ENCODE peak calls at places on chromosomes 4 and X, in six cellular contexts. R is SK-N-SH, J is fibroblast of the aortic adventitia, Q is neural progenitor cell, Y is dorsolateral prefrontal cortex, U is lower leg skin. M is an unnamed sample.

GRCh38 chr4:87232241-87232640 is 11.8 kb upstream of the KLHL8 start:
- DNase-seq in R (no peak), J (no peak), Q (no peak), Y (no peak), U (no peak), M (no peak)

GRCh38 chrX:139831689-139832456 is 101.0 kb downstream of the ATP11C start:
- DNase-seq in R (no peak), J (peak; percentile 83), Q (peak; percentile 18), Y (no peak), U (no peak), M (peak; percentile 33)

GRCh38 chr4:6236816-6237390 is 32.7 kb upstream of the WFS1 start:
- DNase-seq in R (no peak), J (no peak), Q (no peak), Y (peak; percentile 24), U (peak; percentile 68), M (no peak)

GRCh38 chr4:112552668-112553067 is 36.7 kb upstream of the NEUROG2 start:
- DNase-seq in R (no peak), J (peak; percentile 65), Q (no peak), Y (no peak), U (no peak), M (no peak)

GRCh38 chrX:106902684-106903083 is 457 bp downstream of the RIPPLY1 start:
- DNase-seq in R (no peak), J (no peak), Q (no peak), Y (no peak), U (no peak), M (no peak)

GRCh38 chr4:957581-958313 is 15.6 kb downstream of the DGKQ start:
- DNase-seq in R (peak; percentile 21), J (no peak), Q (no peak), Y (no peak), U (peak; percentile 78), M (no peak)

GRCh38 chrX:39331062-39331704 is 529.9 kb downstream of the MID1IP1 start:
- DNase-seq in R (no peak), J (no peak), Q (no peak), Y (no peak), U (no peak), M (no peak)

GRCh38 chrX:87805829-87806490 is 288.4 kb downstream of the KLHL4 start:
- DNase-seq in R (no peak), J (peak; percentile 58), Q (no peak), Y (no peak), U (no peak), M (no peak)

GRCh38 chr4:94595880-94596483 is 144.2 kb downstream of the PDLIM5 start:
- DNase-seq in R (peak; percentile 42), J (peak; percentile 84), Q (peak; percentile 46), Y (no peak), U (no peak), M (no peak)

GRCh38 chr4:19844436-19844835 is 407.3 kb upstream of the SLIT2 start:
- DNase-seq in R (no peak), J (peak; percentile 38), Q (no peak), Y (no peak), U (no peak), M (no peak)

GRCh38 chr4:25950476-25951389 is 36.7 kb downstream of the SMIM20 start:
- DNase-seq in R (peak; percentile 25), J (no peak), Q (no peak), Y (no peak), U (no peak), M (no peak)

GRCh38 chr4:20249333-20249732 is 2.4 kb upstream of the SLIT2 start:
- DNase-seq in R (peak; percentile 51), J (peak; percentile 83), Q (peak; percentile 25), Y (no peak), U (no peak), M (no peak)

GRCh38 chr4:3111461-3111860 is 37.0 kb downstream of the HTT start:
- DNase-seq in R (no peak), J (peak; percentile 58), Q (no peak), Y (no peak), U (no peak), M (no peak)

GRCh38 chr4:187179086-187180070 is 455.7 kb upstream of the FAT1 start:
- DNase-seq in R (no peak), J (no peak), Q (peak; percentile 36), Y (no peak), U (no peak), M (no peak)

GRCh38 chr4:83261307-83261706 is 23.3 kb downstream of the COQ2 start:
- DNase-seq in R (no peak), J (no peak), Q (no peak), Y (no peak), U (no peak), M (no peak)

GRCh38 chr4:76690091-76690905 is 207.6 kb downstream of the SOWAHB start:
- DNase-seq in R (peak; percentile 84), J (no peak), Q (no peak), Y (no peak), U (no peak), M (no peak)
- H3K4me3 ChIP-seq in R (peak overlapping the region; percentile 79), J (peak overlapping the region; percentile 68), Q (peak overlapping the region; percentile 92), Y (peak overlapping the region; percentile 48), U (no peak overlapping the region), M (peak overlapping the region; percentile 58)

DNA sequence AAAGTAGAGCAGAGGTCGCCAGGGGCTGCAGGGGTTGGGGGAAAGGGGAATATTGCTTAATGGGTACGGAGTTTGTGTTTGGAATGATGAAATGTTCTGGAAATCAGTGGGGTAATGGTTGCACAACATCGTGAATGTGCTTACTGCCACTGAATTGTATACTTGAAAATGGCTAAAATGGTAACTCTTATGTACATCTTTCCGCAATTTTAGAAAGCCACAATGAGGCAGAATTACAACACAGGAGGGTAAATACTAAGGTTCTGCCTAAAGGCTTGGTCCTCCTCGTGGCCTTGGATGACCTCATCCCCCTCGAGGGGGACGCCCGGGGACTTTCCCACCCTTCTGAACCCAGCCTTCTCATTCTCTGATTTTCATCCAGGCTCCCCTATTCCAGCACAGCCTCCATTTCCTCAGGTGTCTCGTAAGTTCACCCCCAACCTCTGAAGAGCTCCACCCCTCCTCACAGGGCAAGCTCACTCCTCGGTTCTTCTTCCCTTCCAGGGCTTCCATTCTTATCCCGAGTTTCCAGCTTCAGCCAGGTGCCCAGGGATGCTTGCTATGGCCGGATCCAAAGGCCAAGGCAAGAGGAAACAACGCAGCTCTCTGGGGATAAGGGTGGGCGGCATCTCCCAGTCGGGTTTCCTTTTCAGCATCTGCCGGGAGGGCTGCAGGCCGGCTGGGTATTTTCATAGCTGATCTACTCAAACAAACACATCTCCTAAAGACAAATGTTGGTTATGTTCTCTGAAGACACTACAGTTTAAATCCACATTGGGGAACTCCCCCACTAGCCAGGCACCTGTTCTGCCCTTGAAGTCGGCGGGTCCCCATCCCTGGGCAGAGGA is 71.3 kb upstream of the ACSL1 start:
- DNase-seq in R (no peak), J (peak; percentile 7), Q (no peak), Y (no peak), U (no peak), M (peak; percentile 70)
- H3K4me3 ChIP-seq in R (no peak overlapping the region), J (no peak overlapping the region), Q (no peak overlapping the region), Y (no peak overlapping the region), U (no peak overlapping the region), M (no peak overlapping the region)

DNA sequence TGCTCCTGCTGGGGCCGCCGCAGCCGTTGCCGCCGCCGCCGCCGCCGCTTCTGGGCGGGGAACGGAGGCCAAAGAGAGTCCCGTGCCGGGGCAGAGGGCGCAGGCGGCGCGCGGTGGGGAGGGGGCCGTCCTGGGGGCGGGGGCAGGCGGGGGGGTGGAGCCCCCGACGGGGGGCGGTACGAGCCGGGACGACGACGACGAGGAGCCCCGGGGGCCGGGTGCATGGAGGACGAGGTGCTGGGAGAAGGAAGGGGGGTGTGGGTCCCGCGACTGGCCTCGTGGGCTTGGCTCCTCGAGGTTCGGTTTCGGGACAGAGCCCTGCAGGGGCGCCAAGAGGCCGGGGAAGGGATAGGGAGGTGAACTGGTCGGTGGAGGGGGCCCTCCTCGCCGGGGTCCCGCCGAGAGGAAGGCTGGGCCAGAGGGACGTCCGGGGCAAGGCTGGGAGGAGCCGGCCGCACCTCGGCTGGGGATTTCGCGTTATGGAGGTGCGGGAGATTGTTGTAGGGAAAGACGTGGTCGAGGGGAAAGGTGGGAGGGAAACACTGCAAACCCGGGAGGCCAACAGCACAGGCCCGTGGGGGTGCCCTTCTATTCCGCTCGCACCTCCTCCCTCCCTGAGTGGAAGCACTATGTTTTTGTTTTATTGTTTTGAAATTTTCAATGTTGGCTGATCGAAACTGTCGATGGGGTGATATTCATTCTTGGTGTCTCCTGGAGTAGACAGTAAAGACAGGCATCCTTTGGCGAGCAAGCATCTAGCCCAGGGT is 1.9 kb downstream of the BCORL1 start:
- DNase-seq in R (peak; percentile 86), J (no peak), Q (peak; percentile 43), Y (peak; percentile 43), U (peak; percentile 87), M (no peak)
- H3K4me3 ChIP-seq in R (peak overlapping the region; percentile 60), J (peak overlapping the region; percentile 64), Q (no peak overlapping the region), Y (peak overlapping the region; percentile 43), U (peak overlapping the region; percentile 9), M (peak overlapping the region; percentile 35)

GRCh38 chr4:158172558-158173258 is at the start of gene GASK1B:
- DNase-seq in R (peak; percentile 47), J (peak; percentile 87), Q (peak; percentile 49), Y (no peak), U (no peak), M (peak; percentile 75)
- H3K4me3 ChIP-seq in R (peak within 1 kb of the TSS; percentile 33), J (peak within 1 kb of the TSS; percentile 73), Q (no peak within 1 kb of the TSS), Y (peak within 1 kb of the TSS; percentile 47), U (no peak within 1 kb of the TSS), M (peak within 1 kb of the TSS; percentile 59)

DNA sequence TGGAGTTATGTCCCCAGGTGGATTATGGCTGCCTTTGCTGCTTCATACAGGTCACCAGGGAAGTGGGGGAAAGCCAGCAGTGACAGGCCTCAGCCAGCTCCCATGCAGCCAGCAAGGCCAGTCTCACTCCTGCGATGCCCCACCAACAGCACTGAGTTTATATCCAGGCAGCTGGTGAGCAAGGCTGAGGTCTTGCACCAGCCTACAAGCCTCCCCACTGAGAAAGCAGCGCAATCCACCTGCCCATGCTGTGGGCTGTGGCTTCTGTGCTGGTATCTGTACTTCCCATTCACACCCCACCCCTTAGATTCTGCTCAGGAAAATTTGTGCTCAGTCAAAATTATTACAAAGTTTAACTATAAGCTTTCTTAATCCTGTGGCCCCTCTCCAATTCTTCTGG is 153.5 kb downstream of the HHIP start:
- DNase-seq in R (no peak), J (no peak), Q (no peak), Y (no peak), U (no peak), M (no peak)
- H3K4me3 ChIP-seq in R (no peak overlapping the region), J (no peak overlapping the region), Q (no peak overlapping the region), Y (no peak overlapping the region), U (no peak overlapping the region), M (no peak overlapping the region)

DNA sequence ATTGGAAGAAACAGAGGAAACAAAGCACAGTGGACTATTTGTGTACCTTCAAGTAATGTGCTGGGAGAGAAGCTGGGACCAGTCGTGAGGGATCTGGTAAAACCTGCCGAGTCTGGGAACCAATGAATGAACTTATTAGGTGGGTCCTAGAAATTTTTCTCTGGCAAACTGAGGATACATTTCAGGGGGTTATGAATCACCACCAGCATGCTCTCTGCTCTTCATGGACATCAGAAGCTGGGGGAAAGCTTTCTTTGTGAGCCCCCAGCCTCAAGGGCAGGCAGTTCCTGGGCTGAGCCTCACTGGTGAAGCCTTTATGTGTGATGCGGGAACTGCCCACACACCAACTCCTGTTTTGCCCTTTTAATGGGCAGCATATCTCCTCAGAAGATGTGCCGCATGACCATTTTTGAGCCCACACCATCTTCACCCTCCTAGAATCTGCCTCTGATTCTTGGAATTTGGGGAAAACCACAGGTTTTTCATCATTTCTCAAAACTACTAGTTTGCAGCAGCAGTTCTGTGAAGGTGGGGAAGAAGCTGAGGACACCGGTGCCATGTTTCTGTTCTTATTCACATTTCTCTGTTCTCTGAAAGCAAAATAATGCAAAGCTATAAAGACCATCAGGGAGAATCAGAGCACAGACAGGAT is 95.5 kb upstream of the ENPP6 start:
- DNase-seq in R (no peak), J (no peak), Q (no peak), Y (no peak), U (no peak), M (no peak)
- H3K4me3 ChIP-seq in R (no peak overlapping the region), J (no peak overlapping the region), Q (no peak overlapping the region), Y (no peak overlapping the region), U (no peak overlapping the region), M (no peak overlapping the region)